ENCODE peak calls at places on chromosomes 3 and 15, in nine cellular contexts. W is BJ; D is fibroblast of villous mesenchyme; I is choroid plexus epithelial cell; M is pancreas; S is A549; Z is endothelial cell of umbilical vein; H is CD8-positive, alpha-beta T cell; Y is A673. C is an unnamed sample.
A peak's percentile ranks its signal among the peaks of the same experiment; 100 is the strongest.

GRCh38 chr3:183261103-183261502 is 8.1 kb downstream of the B3GNT5 start:
- DNase-seq in M (no peak), D (no peak), W (no peak), Z (peak; percentile 55), S (no peak), I (no peak), H (no peak), Y (no peak), C (no peak)

GRCh38 chr3:17770682-17771081 is 28.3 kb upstream of the TBC1D5 start:
- DNase-seq in M (no peak), Y (no peak), S (no peak), W (no peak), H (no peak), D (no peak), I (no peak), Z (no peak), C (no peak)

GRCh38 chr3:17937081-17937480 is 194.7 kb upstream of the TBC1D5 start:
- DNase-seq in I (no peak), H (no peak), D (no peak), Y (no peak), Z (no peak), S (no peak), M (no peak), W (no peak), C (no peak)

GRCh38 chr15:85276921-85277320 is 103.5 kb upstream of the AKAP13 start:
- DNase-seq in I (no peak), D (no peak), W (no peak), M (no peak), S (no peak), Z (no peak), H (no peak), Y (no peak), C (no peak)

GRCh38 chr3:188119846-188120245 is 34.1 kb upstream of the LPP start:
- DNase-seq in W (no peak), I (no peak), H (no peak), Y (no peak), Z (no peak), S (no peak), M (no peak), D (no peak), C (no peak)

GRCh38 chr15:91007266-91007665 is 12.9 kb upstream of the PRC1 start:
- DNase-seq in D (no peak), H (no peak), S (no peak), Y (no peak), M (no peak), W (no peak), I (no peak), Z (no peak), C (no peak)

GRCh38 chr15:84818221-84819131 is 1.3 kb downstream of the ALPK3 start:
- DNase-seq in Y (peak; percentile 33), W (no peak), D (peak; percentile 34), M (peak; percentile 53), S (peak; percentile 43), Z (peak; percentile 91), H (no peak), I (peak; percentile 75), C (no peak)

GRCh38 chr15:85351965-85352364 is 28.4 kb upstream of the AKAP13 start:
- DNase-seq in W (no peak), D (no peak), Z (no peak), I (no peak), S (no peak), H (no peak), M (no peak), Y (no peak), C (no peak)

GRCh38 chr15:34818531-34818930 is 23.2 kb upstream of the ACTC1 start:
- DNase-seq in H (no peak), D (peak; percentile 45), W (peak; percentile 50), Z (no peak), S (no peak), M (no peak), I (no peak), Y (no peak), C (no peak)

GRCh38 chr3:136802481-136802996 is 16.4 kb upstream of the SLC35G2 start:
- DNase-seq in D (no peak), Y (peak; percentile 98), S (no peak), M (peak; percentile 16), H (no peak), Z (peak; percentile 60), I (peak; percentile 45), W (no peak), C (no peak)

GRCh38 chr15:45855210-45855906 is 220.5 kb downstream of the SQOR start:
- DNase-seq in H (no peak), Y (no peak), M (peak; percentile 64), S (no peak), W (no peak), D (no peak), Z (no peak), I (no peak), C (no peak)

GRCh38 chr3:70264122-70264780 is 48.2 kb downstream of the MDFIC2 start:
- DNase-seq in M (peak; percentile 17), S (peak; percentile 92), I (peak; percentile 51), D (no peak), Y (no peak), H (no peak), W (no peak), Z (peak; percentile 56), C (no peak)

GRCh38 chr3:123194552-123194951 is 7.2 kb upstream of the SEC22A start:
- DNase-seq in H (no peak), S (peak; percentile 54), I (peak; percentile 65), D (peak; percentile 19), Z (peak; percentile 20), W (no peak), M (no peak), Y (no peak), C (no peak)

GRCh38 chr3:31041161-31041978 is 146.9 kb upstream of the GADL1 start:
- DNase-seq in I (peak; percentile 81), S (peak; percentile 29), H (no peak), W (no peak), D (peak; percentile 35), Y (peak; percentile 28), M (no peak), Z (peak; percentile 21), C (peak; percentile 37)

GRCh38 chr3:55750525-55750924 is 263.4 kb upstream of the WNT5A start:
- DNase-seq in D (peak; percentile 34), Y (no peak), W (peak; percentile 87), Z (no peak), H (no peak), I (peak; percentile 86), S (peak; percentile 1), M (no peak), C (peak; percentile 80)

GRCh38 chr3:107236661-107237375 is 140.4 kb upstream of the CCDC54 start:
- DNase-seq in W (no peak), D (no peak), H (no peak), I (no peak), S (no peak), M (no peak), Z (no peak), Y (no peak), C (no peak)

DNA sequence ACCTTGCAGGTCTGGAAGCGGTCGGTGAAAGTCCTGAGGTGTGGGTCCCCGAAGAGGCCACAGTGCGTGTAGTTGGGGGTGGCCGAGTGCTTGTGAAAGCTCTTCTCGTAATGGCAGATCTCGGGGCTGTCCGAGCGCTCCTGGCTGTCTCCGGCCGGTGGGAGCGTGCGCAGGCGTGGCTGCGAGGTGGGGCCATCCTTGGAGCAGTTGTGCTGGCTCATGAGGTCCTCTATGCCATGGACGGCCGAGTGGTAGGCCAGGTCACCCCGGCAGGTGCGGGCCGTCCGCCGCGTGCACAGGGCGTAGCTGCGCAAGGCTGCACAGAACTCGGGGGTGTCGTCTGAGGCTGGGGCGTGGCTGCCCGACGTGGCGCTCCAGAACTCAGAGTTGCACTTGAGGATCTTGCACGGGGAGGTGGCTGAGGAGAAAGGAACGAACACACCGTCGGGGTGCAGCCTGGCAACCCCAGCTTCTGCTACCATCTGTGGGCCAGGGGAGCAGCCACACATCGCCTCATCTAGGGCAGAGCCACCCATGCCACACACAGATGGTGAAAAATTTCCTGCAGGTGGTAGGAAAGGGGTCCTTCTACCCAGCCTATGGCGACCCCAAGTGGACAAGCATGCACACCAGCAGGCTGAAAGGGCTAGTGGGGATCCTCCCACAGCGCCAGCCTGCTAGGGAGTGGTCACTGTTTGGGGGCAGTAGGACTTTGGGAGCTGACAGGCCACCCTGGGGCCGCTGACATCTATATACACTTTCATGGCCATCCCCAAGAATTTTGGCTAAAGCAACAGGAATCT is 36.7 kb downstream of the RGMA start:
- DNase-seq in H (no peak), S (peak; percentile 48), Y (no peak), I (no peak), D (no peak), M (no peak), W (no peak), Z (no peak), C (no peak)
- TF ChIP-seq CTCF in H (no peak), S (peak; percentile 32), Y (peak; percentile 38), I (peak; percentile 20), D (peak; percentile 26), M (no peak), W (peak; percentile 2), Z (peak; percentile 15), C (no peak)

GRCh38 chr15:89378699-89379422 is 44.2 kb upstream of the POLG start:
- DNase-seq in Y (no peak), I (no peak), H (no peak), D (no peak), S (no peak), Z (no peak), W (no peak), M (no peak), C (no peak)
- H3K4me3 ChIP-seq in Y (no peak overlapping the region), I (no peak overlapping the region), H (peak overlapping the region; percentile 53), D (no peak overlapping the region), S (no peak overlapping the region), Z (no peak overlapping the region), W (no peak overlapping the region), M (no peak overlapping the region), C (no peak overlapping the region)

GRCh38 chr15:81357178-81357686 is 16.8 kb downstream of the TMC3 start:
- DNase-seq in D (no peak), Z (no peak), I (peak; percentile 7), H (no peak), M (no peak), S (peak; percentile 20), Y (peak; percentile 9), W (no peak), C (no peak)
- TF ChIP-seq CTCF in D (no peak), Z (no peak), I (peak; percentile 38), H (no peak), M (no peak), S (no peak), Y (no peak), W (no peak), C (no peak)

GRCh38 chr3:108357042-108357441 is 60.7 kb downstream of the HHLA2 start:
- DNase-seq in W (no peak), Z (no peak), Y (no peak), M (no peak), D (no peak), I (no peak), S (no peak), H (no peak), C (no peak)

GRCh38 chr3:108346301-108346989 is 50.1 kb downstream of the HHLA2 start:
- DNase-seq in S (no peak), I (peak; percentile 12), H (no peak), D (no peak), M (no peak), W (no peak), Y (no peak), Z (no peak), C (no peak)

GRCh38 chr3:108354562-108354961 is 58.2 kb downstream of the HHLA2 start:
- DNase-seq in Y (no peak), M (no peak), Z (no peak), I (no peak), S (no peak), W (no peak), D (no peak), H (no peak), C (no peak)

DNA sequence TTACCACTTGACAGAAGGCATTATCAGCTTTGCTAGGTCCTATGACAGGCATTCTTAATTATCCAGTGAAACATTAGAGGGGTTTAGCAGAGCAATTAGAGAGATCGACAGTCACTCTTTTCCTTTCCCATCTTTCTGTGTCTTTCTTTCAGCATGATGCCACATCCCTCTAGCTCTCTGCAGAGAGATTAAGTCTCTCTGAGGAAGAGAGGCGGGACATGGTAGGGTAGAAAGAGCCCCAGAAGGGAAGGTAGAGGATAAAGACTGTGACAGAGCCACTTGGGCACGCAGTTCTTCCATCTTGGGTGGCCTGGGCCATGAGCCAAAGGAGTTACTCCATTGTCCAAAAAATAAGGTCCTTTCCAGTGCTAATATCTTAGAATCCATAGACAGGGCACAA is 55.8 kb downstream of the HHLA2 start:
- DNase-seq in S (no peak), D (no peak), I (no peak), W (no peak), Z (no peak), M (no peak), H (no peak), Y (no peak), C (no peak)
- H3K4me3 ChIP-seq in S (no peak overlapping the region), D (no peak overlapping the region), I (no peak overlapping the region), W (no peak overlapping the region), Z (no peak overlapping the region), M (no peak overlapping the region), H (no peak overlapping the region), Y (no peak overlapping the region), C (no peak overlapping the region)